ENCODE peak calls at places on chromosomes 2 and 18, in ten cellular contexts. U is A549; I is epithelial cell of esophagus; C is left ventricle myocardium inferior; T is kidney epithelial cell; X is progenitor cell of endocrine pancreas; O is pancreas; M is cardiac fibroblast; H is endothelial cell; G is CD4-positive, alpha-beta T cell. W is an unnamed sample.

GRCh38 chr2:153595939-153596338 is 117.4 kb upstream of the RPRM start:
- DNase-seq in U (peak; percentile 6), I (peak; percentile 25), C (no peak), T (peak; percentile 0), X (no peak), O (no peak), M (no peak), H (no peak), G (no peak), W (no peak)

GRCh38 chr2:121429927-121430511 is 100.7 kb upstream of the RNU4ATAC start:
- DNase-seq in U (no peak), I (no peak), C (no peak), T (no peak), X (no peak), O (no peak), M (no peak), H (no peak), G (no peak), W (no peak)

GRCh38 chr2:21372654-21373053 is 248.9 kb downstream of the TDRD15 start:
- DNase-seq in U (peak; percentile 37), I (peak; percentile 21), C (no peak), T (no peak), X (no peak), O (no peak), M (peak; percentile 0), H (peak; percentile 34), G (no peak), W (no peak)

GRCh38 chr18:60249388-60249787 is 123.2 kb downstream of the MC4R start:
- DNase-seq in U (no peak), I (no peak), C (no peak), T (no peak), X (no peak), O (no peak), M (no peak), H (no peak), G (no peak), W (no peak)

GRCh38 chr18:616380-616995 is 19.7 kb downstream of the CLUL1 start:
- DNase-seq in U (peak; percentile 47), I (peak; percentile 54), C (no peak), T (no peak), X (no peak), O (peak; percentile 15), M (peak; percentile 73), H (no peak), G (no peak), W (no peak)

GRCh38 chr2:218005486-218005885 is 2.7 kb upstream of the TNS1 start:
- DNase-seq in U (no peak), I (peak; percentile 39), C (no peak), T (no peak), X (no peak), O (no peak), M (no peak), H (no peak), G (no peak), W (no peak)

GRCh38 chr2:118521272-118521671 is 326.2 kb downstream of the EN1 start:
- DNase-seq in U (no peak), I (no peak), C (no peak), T (no peak), X (no peak), O (no peak), M (no peak), H (no peak), G (no peak), W (no peak)

GRCh38 chr2:226763320-226763719 is 36.3 kb downstream of the IRS1 start:
- DNase-seq in U (no peak), I (peak; percentile 70), C (no peak), T (no peak), X (no peak), O (no peak), M (peak; percentile 52), H (no peak), G (no peak), W (no peak)

GRCh38 chr2:198371902-198372611 is 567.7 kb downstream of the PLCL1 start:
- DNase-seq in U (no peak), I (peak; percentile 31), C (no peak), T (no peak), X (no peak), O (no peak), M (peak; percentile 6), H (no peak), G (no peak), W (no peak)

GRCh38 chr2:141417246-141417797 is 713.5 kb downstream of the LRP1B start:
- DNase-seq in U (no peak), I (no peak), C (no peak), T (no peak), X (no peak), O (no peak), M (peak; percentile 2), H (no peak), G (no peak), W (no peak)

DNA sequence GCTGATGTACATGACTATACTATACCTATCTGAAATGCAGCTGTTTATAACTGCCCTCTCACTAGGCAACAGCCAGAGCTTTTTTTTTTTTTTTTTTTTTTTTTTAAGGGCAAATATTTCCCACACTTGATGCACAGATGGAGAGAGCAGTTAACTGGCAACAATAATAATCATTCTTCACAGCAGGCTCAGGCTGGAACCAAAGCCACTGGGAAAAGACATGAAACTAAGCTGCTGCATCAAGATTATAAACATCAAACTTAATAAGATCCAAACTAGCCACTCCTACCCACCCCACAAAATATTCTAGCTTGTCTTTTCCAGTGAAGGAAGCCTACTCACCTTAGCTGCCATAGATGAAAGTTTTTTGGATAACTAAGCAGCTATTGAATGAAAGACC is 707.6 kb downstream of the LRP1B start:
- DNase-seq in U (no peak), I (no peak), C (no peak), T (no peak), X (no peak), O (no peak), M (no peak), H (no peak), G (no peak), W (no peak)
- TF ChIP-seq CTCF in U (no peak), I (no peak), C (no peak), T (no peak), X (no peak), O (no peak), M (no peak), H (no peak), G (no peak), W (no peak)

GRCh38 chr2:232547991-232548390 is 2.4 kb downstream of the TIGD1 start:
- DNase-seq in U (no peak), I (no peak), C (no peak), T (no peak), X (no peak), O (no peak), M (no peak), H (no peak), G (no peak), W (no peak)

GRCh38 chr2:232551776-232552175 is 1.3 kb downstream of the EIF4E2 start:
- DNase-seq in U (no peak), I (no peak), C (no peak), T (no peak), X (no peak), O (no peak), M (no peak), H (no peak), G (no peak), W (no peak)

GRCh38 chr2:232549655-232550350 is 554 bp downstream of the TIGD1 start:
- DNase-seq in U (peak; percentile 37), I (no peak), C (no peak), T (no peak), X (no peak), O (no peak), M (no peak), H (no peak), G (no peak), W (no peak)

GRCh38 chr2:232551289-232551688 is 800 bp downstream of the EIF4E2 start:
- DNase-seq in U (no peak), I (no peak), C (no peak), T (no peak), X (no peak), O (no peak), M (no peak), H (no peak), G (no peak), W (no peak)

GRCh38 chr2:232550351-232551261 is at the start of the genes EIF4E2 and TIGD1:
- DNase-seq in U (peak; percentile 95), I (peak; percentile 90), C (peak; percentile 94), T (peak; percentile 58), X (peak; percentile 91), O (peak; percentile 96), M (peak; percentile 92), H (peak; percentile 92), G (peak; percentile 88), W (peak; percentile 86)
- TF ChIP-seq CTCF in U (no peak), I (peak; percentile 20), C (peak; percentile 45), T (peak; percentile 15), X (peak; percentile 39), O (no peak), M (peak; percentile 33), H (peak; percentile 53), G (peak; percentile 62), W (no peak)

DNA sequence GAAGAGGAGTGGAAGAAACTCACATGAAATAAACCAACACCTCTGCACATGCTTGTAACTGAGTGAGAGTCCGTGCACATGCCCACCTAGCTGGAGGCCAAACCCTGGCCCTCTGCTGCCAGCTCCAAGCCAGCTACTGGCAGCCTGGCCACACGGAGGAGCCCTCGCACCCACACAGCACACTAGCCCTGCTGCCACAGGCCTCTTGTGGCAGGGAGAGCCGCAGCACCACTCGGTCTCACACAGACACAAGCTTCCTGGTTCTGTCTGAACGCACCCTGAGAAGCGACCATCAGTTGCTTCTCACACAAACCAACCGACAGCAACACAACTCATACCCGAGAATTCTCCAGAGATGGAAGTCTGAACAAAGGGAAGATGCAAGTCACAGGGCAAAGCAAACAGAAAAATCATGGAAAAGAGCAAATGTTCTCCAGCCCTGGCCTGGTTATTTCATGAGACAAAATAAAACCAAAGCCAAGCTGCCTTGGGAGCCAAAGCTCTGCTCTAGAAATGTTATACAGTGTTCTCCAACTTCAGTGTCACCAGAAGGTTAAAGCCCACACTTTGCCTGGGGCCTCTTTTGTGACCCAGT is 65.1 kb downstream of the FBXO15 start:
- DNase-seq in U (peak; percentile 74), I (peak; percentile 66), C (peak; percentile 28), T (no peak), X (peak; percentile 30), O (peak; percentile 52), M (peak; percentile 10), H (peak; percentile 68), G (peak; percentile 56), W (no peak)
- TF ChIP-seq CTCF in U (peak; percentile 39), I (peak; percentile 49), C (peak; percentile 53), T (peak; percentile 61), X (peak; percentile 67), O (peak; percentile 12), M (peak; percentile 30), H (no peak), G (peak; percentile 60), W (no peak)

GRCh38 chr2:209976698-209977385 is 25.6 kb upstream of the RPE start:
- DNase-seq in U (no peak), I (no peak), C (no peak), T (no peak), X (no peak), O (no peak), M (no peak), H (no peak), G (no peak), W (no peak)

GRCh38 chr2:209973328-209973727 is 29.1 kb upstream of the RPE start:
- DNase-seq in U (no peak), I (peak; percentile 24), C (no peak), T (no peak), X (no peak), O (no peak), M (no peak), H (no peak), G (no peak), W (no peak)

GRCh38 chr2:209974566-209974965 is 27.9 kb upstream of the RPE start:
- DNase-seq in U (no peak), I (peak; percentile 76), C (no peak), T (peak; percentile 19), X (no peak), O (no peak), M (peak; percentile 13), H (no peak), G (no peak), W (no peak)

GRCh38 chr2:209977386-209978239 is 24.8 kb upstream of the RPE start:
- DNase-seq in U (peak; percentile 44), I (peak; percentile 53), C (no peak), T (no peak), X (no peak), O (no peak), M (peak; percentile 61), H (no peak), G (no peak), W (no peak)
- TF ChIP-seq CTCF in U (peak; percentile 72), I (peak; percentile 32), C (peak; percentile 79), T (peak; percentile 27), X (peak; percentile 67), O (peak; percentile 41), M (peak; percentile 38), H (peak; percentile 59), G (peak; percentile 73), W (peak; percentile 54)

W was measured in activated B cell treated with CpG ODN at 0.5 μM for 24 hours.